ENCODE peak calls at places on chromosome 14, in five cellular contexts. C is GM20000, S is cardiac fibroblast, B is ovary, H is body of pancreas. R is an unnamed sample.
A peak's percentile ranks its signal among the peaks of the same experiment; 100 is the strongest.

GRCh38 chr14:59187802-59188460 is 536 bp upstream of the DAAM1 start:
- DNase-seq in C (peak; percentile 10), S (peak; percentile 13), B (peak; percentile 37), H (peak; percentile 32), R (peak; percentile 63)

GRCh38 chr14:28375295-28375694 is 391.3 kb upstream of the FOXG1 start:
- DNase-seq in C (no peak), S (peak; percentile 52), B (no peak), H (no peak), R (peak; percentile 17)

GRCh38 chr14:101167428-101167827 is 263.9 kb upstream of the RTL1 start:
- DNase-seq in C (no peak), S (no peak), B (no peak), H (no peak), R (no peak)

GRCh38 chr14:81990312-81990761 is 456.7 kb upstream of the SEL1L start:
- DNase-seq in C (peak; percentile 41), S (peak; percentile 68), B (peak; percentile 23), H (peak; percentile 58), R (peak; percentile 41)

GRCh38 chr14:75554482-75554881 is 23.9 kb upstream of the FLVCR2 start:
- DNase-seq in C (no peak), S (peak; percentile 41), B (no peak), H (no peak), R (no peak)

GRCh38 chr14:53217283-53217994 is 64.3 kb upstream of the DDHD1 start:
- DNase-seq in C (peak; percentile 80), S (peak; percentile 58), B (peak; percentile 41), H (peak; percentile 79), R (peak; percentile 84)

GRCh38 chr14:71918955-71919354 is 13.3 kb upstream of the RGS6 start:
- DNase-seq in C (no peak), S (no peak), B (no peak), H (no peak), R (no peak)

GRCh38 chr14:55607386-55607785 is 27.4 kb downstream of the KTN1 start:
- DNase-seq in C (no peak), S (no peak), B (no peak), H (no peak), R (no peak)

GRCh38 chr14:90760591-90761316 is 55.5 kb downstream of the TTC7B start:
- DNase-seq in C (peak; percentile 16), S (peak; percentile 64), B (no peak), H (no peak), R (no peak)

GRCh38 chr14:76848879-76849278 is 22.7 kb downstream of the LRRC74A start:
- DNase-seq in C (no peak), S (no peak), B (no peak), H (no peak), R (no peak)

GRCh38 chr14:37594916-37595808 is at the start of the genes FOXA1 and TTC6:
- DNase-seq in C (no peak), S (no peak), B (no peak), H (peak; percentile 61), R (peak; percentile 56)

GRCh38 chr14:49367696-49368095 is 218.5 kb downstream of the RPS29 start:
- DNase-seq in C (no peak), S (no peak), B (no peak), H (no peak), R (no peak)

GRCh38 chr14:79914595-79914994 is 296.7 kb downstream of the DIO2 start:
- DNase-seq in C (no peak), S (no peak), B (no peak), H (no peak), R (no peak)

GRCh38 chr14:64040044-64040443 is 187.2 kb downstream of the SYNE2 start:
- DNase-seq in C (no peak), S (peak; percentile 53), B (no peak), H (no peak), R (no peak)
- TF ChIP-seq CTCF in C (no peak), S (peak; percentile 29), B (peak; percentile 14), H (peak; percentile 21), R (no peak)

GRCh38 chr14:32588448-32589320 is 259.6 kb downstream of the AKAP6 start:
- DNase-seq in C (peak; percentile 30), S (peak; percentile 83), B (no peak), H (peak; percentile 8), R (no peak)
- TF ChIP-seq CTCF in C (peak; percentile 4), S (peak; percentile 82), B (no peak), H (peak; percentile 65), R (peak; percentile 79)

GRCh38 chr14:100078997-100079561 is 13.9 kb downstream of the EVL start:
- DNase-seq in C (peak; percentile 38), S (peak; percentile 49), B (no peak), H (no peak), R (peak; percentile 42)
- TF ChIP-seq CTCF in C (no peak), S (no peak), B (no peak), H (no peak), R (no peak)

GRCh38 chr14:60722163-60722835 is 1.9 kb downstream of the SIX4 start:
- DNase-seq in C (peak; percentile 57), S (peak; percentile 62), B (peak; percentile 51), H (peak; percentile 62), R (peak; percentile 71)

GRCh38 chr14:60720962-60721330 is 3.2 kb downstream of the SIX4 start:
- DNase-seq in C (no peak), S (no peak), B (no peak), H (no peak), R (no peak)

GRCh38 chr14:60722836-60723217 is 1.3 kb downstream of the SIX4 start:
- DNase-seq in C (peak; percentile 42), S (peak; percentile 6), B (peak; percentile 47), H (peak; percentile 25), R (no peak)

GRCh38 chr14:60720391-60720790 is 3.8 kb downstream of the SIX4 start:
- DNase-seq in C (no peak), S (no peak), B (no peak), H (no peak), R (no peak)

DNA sequence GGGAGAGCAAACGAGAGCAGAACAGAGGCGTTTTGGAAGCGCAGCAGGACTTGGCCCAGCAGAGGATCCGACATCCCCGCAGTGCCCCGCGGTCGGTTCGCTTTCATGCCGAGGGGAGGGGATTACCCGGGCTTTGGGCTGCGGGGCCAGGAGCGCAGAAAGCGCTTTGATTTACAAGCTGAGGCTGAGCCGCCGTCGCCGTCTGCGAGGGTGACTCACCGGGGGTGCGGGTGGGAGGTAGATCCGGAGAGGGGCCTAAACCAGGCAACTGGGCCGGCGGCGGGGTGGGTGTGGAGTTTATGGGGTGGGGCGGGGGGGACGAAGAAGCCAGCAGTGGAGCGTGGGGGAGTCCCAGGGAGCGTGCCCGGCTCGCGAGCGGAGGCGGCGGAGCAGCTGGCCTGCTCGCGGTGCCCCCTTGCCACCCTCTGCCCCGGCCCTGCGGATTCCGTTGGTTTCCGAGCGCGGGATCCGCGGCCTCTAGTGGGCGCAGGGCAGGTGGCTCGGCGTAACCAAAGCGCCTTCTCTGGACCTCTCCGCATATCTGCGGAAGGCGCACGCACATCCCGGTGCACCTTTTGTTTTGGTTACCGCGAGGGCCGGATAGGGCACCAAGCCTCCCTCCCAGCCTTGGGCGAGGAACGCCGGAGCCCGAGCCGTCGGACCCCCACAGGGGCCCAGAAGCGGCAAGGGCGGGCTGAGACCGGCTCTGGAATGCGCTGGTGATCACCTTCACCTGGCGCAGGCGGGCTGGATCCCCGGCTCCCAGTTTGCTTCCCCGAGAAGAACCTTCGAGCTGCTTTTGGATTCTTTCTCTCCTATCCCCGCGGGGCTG is 2.6 kb downstream of the SIX4 start:
- DNase-seq in C (peak; percentile 70), S (peak; percentile 54), B (peak; percentile 61), H (peak; percentile 30), R (peak; percentile 63)
- TF ChIP-seq CTCF in C (peak; percentile 51), S (peak; percentile 35), B (no peak), H (peak; percentile 43), R (no peak)

GRCh38 chr14:97219356-97220017 is 422.3 kb downstream of the VRK1 start:
- DNase-seq in C (no peak), S (no peak), B (no peak), H (no peak), R (peak; percentile 27)

GRCh38 chr14:97221572-97221971 is 424.4 kb downstream of the VRK1 start:
- DNase-seq in C (no peak), S (no peak), B (no peak), H (no peak), R (no peak)

GRCh38 chr14:97217094-97217885 is 420.1 kb downstream of the VRK1 start:
- DNase-seq in C (no peak), S (no peak), B (no peak), H (no peak), R (no peak)

GRCh38 chr14:97218336-97218712 is 421.1 kb downstream of the VRK1 start:
- DNase-seq in C (no peak), S (no peak), B (no peak), H (no peak), R (no peak)

GRCh38 chr14:97218713-97219355 is 421.7 kb downstream of the VRK1 start:
- DNase-seq in C (no peak), S (no peak), B (no peak), H (no peak), R (peak; percentile 47)
- TF ChIP-seq CTCF in C (no peak), S (no peak), B (no peak), H (no peak), R (no peak)

GRCh38 chr14:99990268-99991170 is 74.7 kb upstream of the EVL start:
- DNase-seq in C (no peak), S (peak; percentile 27), B (no peak), H (no peak), R (no peak)
- TF ChIP-seq CTCF in C (no peak), S (no peak), B (no peak), H (no peak), R (no peak)

GRCh38 chr14:70567791-70568190 is 32.7 kb downstream of the MED6 start:
- DNase-seq in C (peak; percentile 30), S (peak; percentile 60), B (no peak), H (no peak), R (peak; percentile 35)
- TF ChIP-seq CTCF in C (peak; percentile 26), S (peak; percentile 68), B (no peak), H (peak; percentile 43), R (peak; percentile 69)

DNA sequence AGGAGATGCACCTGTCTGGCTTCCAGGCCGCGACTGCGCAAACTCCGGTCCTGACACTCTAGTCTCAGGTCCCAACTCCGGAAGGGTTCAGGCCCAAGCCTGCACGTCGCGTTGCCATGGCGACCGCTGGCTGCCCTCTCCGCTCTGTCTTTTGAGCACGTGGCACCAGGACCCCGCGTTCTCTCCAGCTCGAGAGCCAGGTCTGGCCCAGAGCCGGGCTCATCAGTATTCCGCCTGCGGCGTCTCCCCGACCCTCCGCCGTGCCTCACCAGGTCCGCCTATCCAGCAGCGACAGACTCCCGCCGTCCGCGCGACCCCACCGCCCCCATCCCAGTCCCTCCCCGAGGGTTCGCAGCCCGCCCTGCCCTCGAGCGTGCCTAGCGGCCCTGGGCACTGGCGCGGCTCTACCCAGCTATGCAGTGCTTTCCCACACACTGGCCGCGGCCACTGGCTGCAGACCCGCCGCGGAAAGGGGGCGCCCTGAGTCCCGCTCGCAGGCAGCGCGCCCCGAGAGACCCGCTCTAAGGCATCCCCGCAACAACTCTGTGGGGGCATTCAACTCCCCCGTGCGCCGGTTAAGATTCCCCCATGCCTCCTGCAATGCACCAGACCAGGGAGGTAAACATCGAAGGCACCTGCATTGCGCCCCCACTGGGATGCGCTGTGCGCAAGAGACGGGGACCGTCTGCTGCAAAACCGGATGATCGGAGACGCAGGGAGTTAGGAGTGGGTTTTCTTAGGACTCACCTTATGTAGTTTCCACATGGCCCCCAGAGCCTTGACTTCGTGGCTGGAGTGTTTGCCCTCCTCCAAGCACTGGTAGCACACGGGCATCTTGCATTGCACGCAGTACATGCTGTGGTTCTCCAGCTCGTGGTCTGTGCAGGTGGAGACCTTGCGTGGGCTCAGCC is 1.3 kb downstream of the TRIM9 start:
- DNase-seq in C (peak; percentile 67), S (peak; percentile 5), B (peak; percentile 20), H (peak; percentile 47), R (peak; percentile 66)
- TF ChIP-seq CTCF in C (peak; percentile 16), S (no peak), B (no peak), H (peak; percentile 5), R (peak; percentile 47)

GRCh38 chr14:95998656-95999055 is 40.5 kb upstream of the C14orf132 start:
- DNase-seq in C (no peak), S (peak; percentile 53), B (no peak), H (no peak), R (no peak)
- TF ChIP-seq CTCF in C (no peak), S (peak; percentile 25), B (no peak), H (peak; percentile 31), R (peak; percentile 26)

GRCh38 chr14:67674139-67674479 is 323 bp downstream of the VTI1B start:
- DNase-seq in C (peak; percentile 67), S (peak; percentile 52), B (peak; percentile 65), H (peak; percentile 71), R (peak; percentile 88)
- TF ChIP-seq CTCF in C (no peak), S (no peak), B (no peak), H (no peak), R (no peak)

R was measured in glutamatergic neuron.